ENCODE peak calls at places on chromosomes 5 and 9, in seven cellular contexts. F is B cell, R is A549, Q is right atrium auricular region, H is upper lobe of left lung, K is prostate gland, W is RWPE2. E is an unnamed sample.

GRCh38 chr9:136709454-136710109 is 2.8 kb upstream of the DIPK1B start:
- DNase-seq in F (no peak), R (no peak), Q (no peak), H (no peak), K (no peak), W (no peak), E (no peak)

GRCh38 chr5:3642231-3642630 is 46.6 kb downstream of the IRX1 start:
- DNase-seq in F (no peak), R (no peak), Q (no peak), H (no peak), K (no peak), W (no peak), E (no peak)

GRCh38 chr5:114367029-114367428 is 5.2 kb downstream of the KCNN2 start:
- DNase-seq in F (no peak), R (no peak), Q (no peak), H (no peak), K (no peak), W (no peak), E (no peak)

GRCh38 chr9:12667892-12668291 is 25.3 kb upstream of the TYRP1 start:
- DNase-seq in F (no peak), R (no peak), Q (no peak), H (no peak), K (no peak), W (no peak), E (no peak)

GRCh38 chr9:77014597-77015263 is 4.7 kb upstream of the FOXB2 start:
- DNase-seq in F (no peak), R (no peak), Q (peak; percentile 46), H (no peak), K (no peak), W (no peak), E (no peak)

GRCh38 chr5:14016549-14016948 is 72.1 kb upstream of the DNAH5 start:
- DNase-seq in F (no peak), R (no peak), Q (no peak), H (no peak), K (no peak), W (no peak), E (no peak)

GRCh38 chr9:76512826-76513225 is 53.8 kb downstream of the GCNT1 start:
- DNase-seq in F (no peak), R (no peak), Q (no peak), H (no peak), K (no peak), W (no peak), E (no peak)

GRCh38 chr5:111229126-111229525 is 4.9 kb downstream of the CAMK4 start:
- DNase-seq in F (no peak), R (no peak), Q (no peak), H (no peak), K (no peak), W (no peak), E (no peak)

GRCh38 chr5:172114875-172115422 is 73.1 kb downstream of the STK10 start:
- DNase-seq in F (peak; percentile 84), R (no peak), Q (no peak), H (peak; percentile 73), K (no peak), W (no peak), E (peak; percentile 69)

GRCh38 chr5:91875133-91875779 is 492.1 kb upstream of the ARRDC3 start:
- DNase-seq in F (no peak), R (peak; percentile 48), Q (no peak), H (no peak), K (no peak), W (no peak), E (no peak)

GRCh38 chr5:73312872-73313510 is 135.6 kb downstream of the FOXD1 start:
- DNase-seq in F (no peak), R (no peak), Q (no peak), H (no peak), K (no peak), W (no peak), E (no peak)

GRCh38 chr9:37534901-37535300 is 41.3 kb downstream of the FBXO10 start:
- DNase-seq in F (no peak), R (no peak), Q (no peak), H (no peak), K (no peak), W (no peak), E (no peak)

GRCh38 chr5:127358782-127359181 is 68.2 kb downstream of the MEGF10 start:
- DNase-seq in F (no peak), R (no peak), Q (no peak), H (no peak), K (no peak), W (no peak), E (no peak)

GRCh38 chr5:39194466-39195136 is 24.8 kb downstream of the FYB1 start:
- DNase-seq in F (no peak), R (peak; percentile 84), Q (no peak), H (no peak), K (no peak), W (peak; percentile 89), E (no peak)

GRCh38 chr5:123511290-123511647 is 708 bp upstream of the CSNK1G3 start:
- DNase-seq in F (no peak), R (no peak), Q (no peak), H (no peak), K (no peak), W (no peak), E (no peak)

GRCh38 chr5:94228791-94229190 is 389.6 kb downstream of the KIAA0825 start:
- DNase-seq in F (no peak), R (no peak), Q (no peak), H (no peak), K (no peak), W (no peak), E (no peak)

GRCh38 chr5:84382363-84383295 is 2.1 kb downstream of the EDIL3 start:
- DNase-seq in F (no peak), R (peak; percentile 9), Q (no peak), H (peak; percentile 60), K (peak; percentile 26), W (peak; percentile 76), E (no peak)

GRCh38 chr5:84378420-84378819 is 6.3 kb downstream of the EDIL3 start:
- DNase-seq in F (no peak), R (no peak), Q (no peak), H (no peak), K (no peak), W (no peak), E (no peak)

GRCh38 chr5:84381501-84382362 is 2.9 kb downstream of the EDIL3 start:
- DNase-seq in F (no peak), R (no peak), Q (no peak), H (peak; percentile 56), K (no peak), W (no peak), E (no peak)

GRCh38 chr5:84378961-84379360 is 5.7 kb downstream of the EDIL3 start:
- DNase-seq in F (no peak), R (no peak), Q (no peak), H (no peak), K (no peak), W (no peak), E (no peak)

GRCh38 chr5:84379749-84380148 is 4.9 kb downstream of the EDIL3 start:
- DNase-seq in F (no peak), R (no peak), Q (no peak), H (no peak), K (no peak), W (no peak), E (no peak)
- TF ChIP-seq CTCF in F (no peak), R (no peak), Q (no peak), H (no peak), K (no peak), W (no peak), E (no peak)

DNA sequence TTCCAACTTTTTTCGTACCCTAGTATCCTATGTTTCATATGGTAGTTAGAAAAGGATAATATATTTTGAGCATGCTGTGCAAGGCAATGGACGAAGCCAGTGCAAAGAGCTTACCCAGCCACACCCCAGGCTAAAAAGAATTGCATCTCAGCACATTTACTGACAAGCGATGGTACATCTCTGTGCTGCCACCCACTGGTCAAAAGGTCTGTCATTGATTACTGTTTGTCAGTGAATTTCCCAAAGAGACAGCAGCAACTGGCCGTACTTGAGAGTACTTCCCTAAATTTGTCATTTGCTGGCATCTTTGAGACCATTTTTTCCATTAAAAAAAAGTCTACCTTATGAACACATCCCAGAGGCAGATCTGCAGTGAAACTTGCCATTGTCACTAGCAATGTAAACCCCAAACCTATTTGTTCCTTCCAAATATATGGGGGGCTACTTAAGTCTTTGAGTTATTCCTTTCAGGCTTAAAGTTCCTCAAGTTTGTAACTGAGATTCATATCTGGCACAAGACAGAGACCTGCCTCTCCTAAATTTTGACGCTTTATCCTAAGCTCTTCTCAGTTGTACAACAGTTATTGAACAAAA is 184.3 kb downstream of the CTNND2 start:
- DNase-seq in F (no peak), R (peak; percentile 51), Q (no peak), H (peak; percentile 32), K (peak; percentile 64), W (no peak), E (peak; percentile 51)
- TF ChIP-seq CTCF in F (no peak), R (no peak), Q (peak; percentile 52), H (peak; percentile 22), K (peak; percentile 26), W (peak; percentile 71), E (peak; percentile 63)

DNA sequence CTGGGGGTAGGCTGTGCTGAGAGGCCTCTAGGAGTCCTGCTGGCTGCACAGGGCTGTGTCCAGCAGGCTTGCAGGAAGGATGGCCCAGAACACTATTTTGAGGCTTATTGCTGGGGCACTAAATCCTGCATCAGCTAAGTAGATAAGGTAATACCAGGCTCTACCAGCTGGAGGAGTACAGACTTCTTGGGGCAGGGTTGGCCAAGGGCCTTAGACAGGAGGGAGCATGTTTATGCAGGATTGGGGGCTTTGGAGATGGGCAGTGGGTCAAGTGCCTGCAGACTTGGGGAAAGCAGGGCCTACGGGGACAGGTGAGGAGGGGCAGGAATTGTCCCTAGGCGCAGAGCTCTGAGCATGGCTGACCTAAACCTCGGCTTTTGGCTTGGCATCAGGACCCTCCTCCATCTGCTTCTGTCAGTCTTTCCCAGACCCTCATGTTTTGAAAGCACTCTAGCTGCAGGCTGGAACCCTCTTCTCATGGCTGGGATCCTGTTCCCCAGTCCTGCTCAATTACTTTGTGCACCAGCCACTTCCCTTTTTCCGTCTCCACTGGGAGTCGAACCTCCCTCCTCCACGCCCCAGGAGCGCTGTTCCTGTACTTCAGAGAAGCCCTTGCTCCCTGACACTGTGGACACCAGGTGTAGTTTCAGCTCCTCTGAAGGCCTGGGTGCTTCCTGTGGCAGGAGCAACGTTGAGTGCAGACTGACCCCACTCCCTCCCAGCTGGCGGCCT is 61.0 kb upstream of the SPTLC1 start:
- DNase-seq in F (no peak), R (peak; percentile 17), Q (no peak), H (no peak), K (no peak), W (no peak), E (no peak)
- TF ChIP-seq CTCF in F (no peak), R (no peak), Q (no peak), H (no peak), K (no peak), W (peak; percentile 8), E (no peak)

GRCh38 chr9:125969462-125969861 is 222.3 kb downstream of the PBX3 start:
- DNase-seq in F (no peak), R (no peak), Q (no peak), H (no peak), K (no peak), W (no peak), E (no peak)

GRCh38 chr9:125971895-125972729 is 224.9 kb downstream of the PBX3 start:
- DNase-seq in F (no peak), R (no peak), Q (peak; percentile 47), H (no peak), K (no peak), W (no peak), E (no peak)

GRCh38 chr9:125969868-125970267 is 222.7 kb downstream of the PBX3 start:
- DNase-seq in F (no peak), R (no peak), Q (no peak), H (no peak), K (no peak), W (no peak), E (no peak)

GRCh38 chr9:125970340-125970739 is 223.2 kb downstream of the PBX3 start:
- DNase-seq in F (no peak), R (no peak), Q (no peak), H (no peak), K (no peak), W (no peak), E (no peak)

GRCh38 chr9:125971050-125971449 is 223.9 kb downstream of the PBX3 start:
- DNase-seq in F (no peak), R (no peak), Q (peak; percentile 46), H (no peak), K (no peak), W (no peak), E (no peak)
- TF ChIP-seq CTCF in F (no peak), R (no peak), Q (no peak), H (no peak), K (no peak), W (no peak), E (no peak)

E was measured in natural killer cell.